ENCODE peak calls at places on chromosomes 2 and 18, in seven cellular contexts. Z is upper lobe of left lung, E is AG04450, G is H9, S is SHP77, N is posterior cingulate gyrus, V is GM06990. D is an unnamed sample.
A peak's percentile ranks its signal among the peaks of the same experiment; 100 is the strongest.

GRCh38 chr2:227325824-227326195 is 759 bp downstream of the MFF start:
- DNase-seq in S (peak; percentile 3), G (peak; percentile 53), N (peak; percentile 85), E (no peak), V (peak; percentile 69), Z (peak; percentile 44), D (peak; percentile 67)

GRCh38 chr2:229780856-229781773 is 66.8 kb upstream of the DNER start:
- DNase-seq in Z (no peak), E (peak; percentile 21), V (no peak), G (no peak), N (no peak), S (no peak), D (peak; percentile 72)

GRCh38 chr18:11251891-11252270 is 102.5 kb upstream of the PIEZO2 start:
- DNase-seq in E (no peak), G (no peak), S (no peak), V (no peak), Z (no peak), N (no peak), D (no peak)

GRCh38 chr2:217930783-217931563 is 71.8 kb downstream of the TNS1 start:
- DNase-seq in Z (no peak), N (peak; percentile 53), E (no peak), G (no peak), S (no peak), V (no peak), D (no peak)

GRCh38 chr2:226352941-226353558 is 446.6 kb downstream of the IRS1 start:
- DNase-seq in G (no peak), S (no peak), Z (no peak), V (no peak), E (no peak), N (peak; percentile 61), D (no peak)

GRCh38 chr2:67879586-67880290 is 183.1 kb downstream of the C1D start:
- DNase-seq in N (no peak), Z (no peak), E (no peak), S (no peak), V (no peak), G (no peak), D (no peak)

GRCh38 chr2:232658217-232658785 is 24.9 kb downstream of the EFHD1 start:
- DNase-seq in N (no peak), E (no peak), Z (no peak), S (no peak), G (no peak), V (no peak), D (peak; percentile 42)

GRCh38 chr2:190197143-190197720 is 122.4 kb downstream of the HIBCH start:
- DNase-seq in S (no peak), N (no peak), Z (no peak), E (no peak), G (no peak), V (no peak), D (no peak)

GRCh38 chr2:150470435-150470834 is 17.0 kb downstream of the RND3 start:
- DNase-seq in E (no peak), N (no peak), G (no peak), V (no peak), S (no peak), Z (no peak), D (no peak)

GRCh38 chr2:102251042-102251848 is 60.1 kb upstream of the IL1RL1 start:
- DNase-seq in Z (peak; percentile 81), V (peak; percentile 28), S (no peak), N (peak; percentile 88), E (no peak), G (peak; percentile 76), D (peak; percentile 83)

GRCh38 chr2:39696072-39696471 is 30.4 kb downstream of the TMEM178A start:
- DNase-seq in S (peak; percentile 6), Z (peak; percentile 24), V (no peak), G (no peak), E (peak; percentile 80), N (no peak), D (peak; percentile 27)

GRCh38 chr2:15230599-15231192 is 330.4 kb downstream of the NBAS start:
- DNase-seq in E (no peak), V (no peak), N (no peak), Z (no peak), S (no peak), G (no peak), D (peak; percentile 3)

GRCh38 chr2:197760293-197760657 is 24.8 kb downstream of the BOLL start:
- DNase-seq in G (peak; percentile 29), N (peak; percentile 53), S (no peak), V (no peak), Z (no peak), E (no peak), D (peak; percentile 17)

GRCh38 chr18:46250084-46250811 is 146.1 kb downstream of the HAUS1 start:
- DNase-seq in V (peak; percentile 80), S (no peak), E (peak; percentile 65), Z (peak; percentile 37), N (no peak), G (no peak), D (peak; percentile 46)

GRCh38 chr2:56812432-56812831 is 628.6 kb downstream of the CCDC85A start:
- DNase-seq in E (no peak), N (no peak), V (no peak), S (no peak), G (no peak), Z (no peak), D (no peak)

GRCh38 chr2:41967426-41968181 is 80.2 kb upstream of the PKDCC start:
- DNase-seq in S (no peak), Z (no peak), G (no peak), E (no peak), V (no peak), N (no peak), D (no peak)

GRCh38 chr2:173881466-173881865 is 83.7 kb downstream of the SP3 start:
- DNase-seq in S (peak; percentile 41), Z (no peak), G (no peak), V (no peak), N (no peak), E (no peak), D (no peak)

D was measured in GM23338.